ENCODE peak calls at places on chromosomes 4 and X, in six cellular contexts. G is breast epithelium; V is stimulated activated CD8-positive, alpha-beta memory T cell treated with anti-CD3 and anti-CD28 coated beads, Interleukin-7, amount 100 ng/mL, for 4 hours; J is glutamatergic neuron; N is HuH-7.5; X is dermis blood vessel endothelial cell. S is an unnamed sample.

GRCh38 chrX:82748901-82749505 is 759.1 kb upstream of the POU3F4 start:
- DNase-seq in X (peak; percentile 3), V (no peak), J (no peak), N (no peak), G (no peak), S (no peak)

GRCh38 chr4:95102391-95102790 is 344.6 kb downstream of the BMPR1B start:
- DNase-seq in J (no peak), N (no peak), G (no peak), V (no peak), X (no peak), S (no peak)

GRCh38 chr4:31193516-31193915 is 473.3 kb downstream of the PCDH7 start:
- DNase-seq in X (no peak), G (no peak), N (no peak), J (no peak), V (no peak), S (no peak)

GRCh38 chr4:154014401-154015105 is 225.7 kb upstream of the SFRP2 start:
- DNase-seq in N (no peak), X (no peak), G (no peak), J (no peak), V (no peak), S (no peak)

GRCh38 chr4:94032754-94033153 is 174.9 kb upstream of the SMARCAD1 start:
- DNase-seq in G (no peak), J (no peak), V (no peak), N (no peak), X (no peak), S (no peak)

GRCh38 chr4:167883271-167883670 is 209.1 kb upstream of the ANXA10 start:
- DNase-seq in J (no peak), G (no peak), N (no peak), X (no peak), V (no peak), S (no peak)

GRCh38 chrX:17361620-17362019 is 13.4 kb upstream of the NHS start:
- DNase-seq in J (peak; percentile 49), X (no peak), V (no peak), N (no peak), G (no peak), S (no peak)

GRCh38 chrX:10971176-10971575 is 140.0 kb upstream of the HCCS start:
- DNase-seq in J (no peak), G (no peak), X (no peak), N (no peak), V (no peak), S (no peak)

GRCh38 chr4:30605616-30606015 is 114.6 kb upstream of the PCDH7 start:
- DNase-seq in V (no peak), G (no peak), X (no peak), N (no peak), J (no peak), S (no peak)

GRCh38 chr4:64594723-64595122 is 185.5 kb upstream of the TECRL start:
- DNase-seq in J (no peak), N (no peak), V (no peak), G (no peak), X (no peak), S (no peak)

GRCh38 chr4:174241162-174241561 is 42.3 kb downstream of the FBXO8 start:
- DNase-seq in X (no peak), N (no peak), V (no peak), J (no peak), G (no peak), S (no peak)

GRCh38 chr4:140085062-140085622 is 68.8 kb downstream of the MAML3 start:
- DNase-seq in N (no peak), V (no peak), X (no peak), J (no peak), G (no peak), S (no peak)

GRCh38 chrX:153667931-153668396 is 5.6 kb downstream of the PNCK start:
- DNase-seq in J (peak; percentile 87), N (peak; percentile 75), V (peak; percentile 39), G (peak; percentile 75), X (peak; percentile 79), S (peak; percentile 66)

GRCh38 chrX:12910424-12910823 is 4.0 kb downstream of the TLR8 start:
- DNase-seq in N (no peak), G (no peak), X (no peak), J (no peak), V (no peak), S (no peak)

GRCh38 chrX:2450681-2451080 is 50.1 kb downstream of the DHRSX start:
- DNase-seq in N (no peak), G (no peak), J (no peak), X (no peak), V (no peak), S (no peak)

GRCh38 chr4:41646862-41647261 is 101.7 kb downstream of the PHOX2B start:
- DNase-seq in V (no peak), J (no peak), G (no peak), X (no peak), N (no peak), S (no peak)

GRCh38 chr4:7795983-7796382 is 143.7 kb downstream of the AFAP1 start:
- DNase-seq in J (no peak), X (no peak), N (no peak), V (no peak), G (no peak), S (no peak)

GRCh38 chr4:2977116-2978097 is 14.0 kb downstream of the GRK4 start:
- DNase-seq in J (no peak), N (no peak), G (no peak), V (no peak), X (peak; percentile 45), S (no peak)

GRCh38 chr4:145679991-145680455 is at the start of gene C4orf51:
- DNase-seq in J (no peak), G (no peak), X (peak; percentile 85), V (no peak), N (no peak), S (no peak)

GRCh38 chr4:183469327-183469726 is 24.9 kb downstream of the CDKN2AIP start:
- DNase-seq in X (no peak), V (no peak), G (no peak), J (no peak), N (no peak), S (no peak)

GRCh38 chrX:20435913-20436312 is 169.2 kb upstream of the RPS6KA3 start:
- DNase-seq in J (no peak), N (no peak), G (no peak), V (no peak), X (no peak), S (no peak)

GRCh38 chr4:127251423-127251822 is 381.3 kb upstream of the INTU start:
- DNase-seq in N (no peak), G (no peak), J (no peak), V (no peak), X (no peak), S (no peak)

GRCh38 chr4:72522440-72522839 is 46.6 kb downstream of the ADAMTS3 start:
- DNase-seq in N (no peak), X (no peak), J (no peak), G (no peak), V (no peak), S (no peak)

GRCh38 chr4:8911311-8912088 is 39.9 kb upstream of the HMX1 start:
- DNase-seq in X (no peak), J (no peak), V (no peak), N (peak; percentile 11), G (peak; percentile 19), S (no peak)

GRCh38 chrX:124216396-124217124 is 115.9 kb upstream of the TEX13D start:
- DNase-seq in J (peak; percentile 25), V (no peak), X (no peak), N (no peak), G (no peak), S (no peak)

GRCh38 chr4:153497988-153498967 is 32.1 kb downstream of the TMEM131L start:
- DNase-seq in J (no peak), G (no peak), X (peak; percentile 20), V (no peak), N (no peak), S (peak; percentile 21)

GRCh38 chr4:56958111-56958517 is 19.3 kb downstream of the NOA1 start:
- DNase-seq in N (no peak), V (no peak), J (peak; percentile 19), X (peak; percentile 91), G (peak; percentile 49), S (no peak)

GRCh38 chr4:174154455-174154854 is 129.0 kb downstream of the FBXO8 start:
- DNase-seq in G (no peak), X (peak; percentile 44), J (no peak), V (no peak), N (no peak), S (no peak)

GRCh38 chrX:109347618-109348017 is 134.3 kb downstream of the GUCY2F start:
- DNase-seq in J (no peak), V (no peak), G (no peak), X (peak; percentile 80), N (no peak), S (no peak)

GRCh38 chr4:147837435-147837834 is 105.5 kb downstream of the ARHGAP10 start:
- DNase-seq in J (no peak), V (no peak), G (no peak), N (no peak), X (peak; percentile 45), S (no peak)